ENCODE peak calls at places on chromosome 16, in four cellular contexts. W is fibroblast of pulmonary artery, P is dorsolateral prefrontal cortex, K is uterus. G is an unnamed sample.

GRCh38 chr16:56606071-56606687 is 2.2 kb upstream of the MT2A start:
- DNase-seq in W (peak), P (no peak), K (peak), G (no peak)

GRCh38 chr16:70476272-70477020 is 22.1 kb downstream of the FCSK start:
- DNase-seq in W (peak), P (no peak), K (no peak), G (peak)

GRCh38 chr16:88914750-88915368 is 48.4 kb upstream of the PABPN1L start:
- DNase-seq in W (peak), P (no peak), K (no peak), G (no peak)

GRCh38 chr16:69644790-69645189 is 79.0 kb downstream of the NFAT5 start:
- DNase-seq in W (no peak), P (no peak), K (no peak), G (no peak)

GRCh38 chr16:53135329-53135728 is 80.5 kb downstream of the CHD9 start:
- DNase-seq in W (no peak), P (no peak), K (no peak), G (no peak)

GRCh38 chr16:80804451-80805383 is at the start of gene CDYL2:
- DNase-seq in W (peak), P (no peak), K (no peak), G (no peak)

GRCh38 chr16:10964891-10965326 is 20.5 kb downstream of the CLEC16A start:
- DNase-seq in W (no peak), P (no peak), K (no peak), G (no peak)

GRCh38 chr16:84652565-84652964 is 4.3 kb downstream of the KLHL36 start:
- DNase-seq in W (no peak), P (no peak), K (no peak), G (no peak)

GRCh38 chr16:48681520-48681919 is 71.5 kb upstream of the N4BP1 start:
- DNase-seq in W (no peak), P (no peak), K (no peak), G (no peak)

GRCh38 chr16:61148930-61149329 is 887.3 kb downstream of the CDH8 start:
- DNase-seq in W (no peak), P (no peak), K (no peak), G (no peak)

GRCh38 chr16:54073356-54073755 is 213.2 kb downstream of the IRX3 start:
- DNase-seq in W (no peak), P (no peak), K (no peak), G (no peak)

GRCh38 chr16:29667755-29668154 is 4.7 kb downstream of the SPN start:
- DNase-seq in W (no peak), P (no peak), K (no peak), G (no peak)

GRCh38 chr16:57070424-57070823 is 22.0 kb upstream of the CPNE2 start:
- DNase-seq in W (no peak), P (no peak), K (no peak), G (no peak)

GRCh38 chr16:72846594-72846993 is 201.3 kb downstream of the ZFHX3 start:
- DNase-seq in W (no peak), P (no peak), K (no peak), G (no peak)

GRCh38 chr16:87845807-87846619 is 23.3 kb downstream of the SLC7A5 start:
- DNase-seq in W (no peak), P (no peak), K (no peak), G (no peak)

GRCh38 chr16:57089406-57089805 is 3.0 kb upstream of the CPNE2 start:
- DNase-seq in W (no peak), P (no peak), K (no peak), G (no peak)

DNA sequence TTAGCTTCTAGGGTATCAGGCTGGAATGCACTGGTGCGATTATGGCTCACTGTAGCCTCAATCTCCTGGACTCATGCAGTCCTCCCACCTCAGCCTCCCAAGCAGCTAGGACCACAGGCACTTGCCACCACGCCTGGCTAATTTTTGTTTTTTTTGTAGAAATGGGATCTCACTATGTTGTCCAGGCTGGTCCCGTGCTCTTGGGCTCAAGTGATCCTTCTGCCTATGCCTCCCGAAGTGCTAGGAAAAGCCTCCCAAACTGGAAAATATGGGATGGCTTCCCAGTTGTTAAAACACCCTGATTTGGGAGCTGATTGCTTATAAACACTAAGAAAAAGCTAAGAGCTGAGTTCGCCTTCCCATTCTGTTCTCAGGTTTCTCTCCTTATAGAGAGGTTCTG is 6.6 kb upstream of the ZNF263 start:
- DNase-seq in W (no peak), P (no peak), K (no peak), G (no peak)
- TF ChIP-seq CTCF in W (no peak), P (no peak), K (no peak), G (no peak)

GRCh38 chr16:81848306-81848853 is 69.3 kb downstream of the PLCG2 start:
- DNase-seq in W (no peak), P (no peak), K (no peak), G (no peak)
- H3K4me3 ChIP-seq in W (no peak), P (no peak), K (no peak), G (no peak)

DNA sequence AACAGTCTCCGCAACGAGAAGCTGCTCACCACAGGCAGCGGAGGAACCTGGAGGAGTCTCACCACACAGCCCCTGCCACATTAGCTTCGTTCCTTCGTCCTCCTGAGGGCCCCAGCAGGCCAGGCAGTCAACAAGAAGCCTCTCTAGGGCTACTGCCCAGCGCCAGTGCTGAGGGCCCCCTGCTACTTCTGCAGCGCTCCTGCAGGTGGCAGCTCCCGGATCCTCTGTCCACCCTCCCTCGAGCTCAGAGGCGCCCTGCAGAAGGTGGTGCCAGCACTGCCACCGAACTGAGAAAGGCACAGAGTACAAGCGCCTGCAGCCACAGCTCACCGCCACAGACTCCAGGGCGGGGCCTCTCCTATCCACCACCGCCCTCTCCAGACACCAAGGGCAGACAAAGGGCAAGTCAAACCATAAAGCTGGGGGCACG is 27.3 kb downstream of the KDM8 start:
- DNase-seq in W (no peak), P (peak), K (no peak), G (no peak)
- TF ChIP-seq CTCF in W (no peak), P (no peak), K (no peak), G (no peak)

GRCh38 chr16:86517652-86518258 is 7.4 kb downstream of the FOXF1 start:
- DNase-seq in W (peak), P (peak), K (peak), G (no peak)

GRCh38 chr16:86516618-86517003 is 6.3 kb downstream of the FOXF1 start:
- DNase-seq in W (no peak), P (no peak), K (no peak), G (no peak)

GRCh38 chr16:86515420-86515779 is 5.1 kb downstream of the FOXF1 start:
- DNase-seq in W (no peak), P (no peak), K (no peak), G (no peak)

GRCh38 chr16:86515780-86516617 is 5.7 kb downstream of the FOXF1 start:
- DNase-seq in W (peak), P (no peak), K (no peak), G (no peak)

GRCh38 chr16:86517033-86517432 is 6.7 kb downstream of the FOXF1 start:
- DNase-seq in W (no peak), P (no peak), K (no peak), G (no peak)
- H3K4me3 ChIP-seq in W (no peak), P (no peak), K (no peak), G (no peak)

GRCh38 chr16:1038932-1039331 is 33.6 kb upstream of the SSTR5 start:
- DNase-seq in W (no peak), P (no peak), K (no peak), G (no peak)

GRCh38 chr16:1042076-1042744 is 30.3 kb upstream of the SSTR5 start:
- DNase-seq in W (no peak), P (no peak), K (no peak), G (no peak)

GRCh38 chr16:1039762-1040161 is 32.8 kb upstream of the SSTR5 start:
- DNase-seq in W (no peak), P (no peak), K (no peak), G (no peak)

GRCh38 chr16:1037934-1038257 is 34.7 kb upstream of the SSTR5 start:
- DNase-seq in W (no peak), P (no peak), K (no peak), G (no peak)

GRCh38 chr16:1040346-1040745 is 32.2 kb upstream of the SSTR5 start:
- DNase-seq in W (no peak), P (no peak), K (no peak), G (no peak)
- TF ChIP-seq CTCF in W (no peak), P (no peak), K (no peak), G (no peak)

DNA sequence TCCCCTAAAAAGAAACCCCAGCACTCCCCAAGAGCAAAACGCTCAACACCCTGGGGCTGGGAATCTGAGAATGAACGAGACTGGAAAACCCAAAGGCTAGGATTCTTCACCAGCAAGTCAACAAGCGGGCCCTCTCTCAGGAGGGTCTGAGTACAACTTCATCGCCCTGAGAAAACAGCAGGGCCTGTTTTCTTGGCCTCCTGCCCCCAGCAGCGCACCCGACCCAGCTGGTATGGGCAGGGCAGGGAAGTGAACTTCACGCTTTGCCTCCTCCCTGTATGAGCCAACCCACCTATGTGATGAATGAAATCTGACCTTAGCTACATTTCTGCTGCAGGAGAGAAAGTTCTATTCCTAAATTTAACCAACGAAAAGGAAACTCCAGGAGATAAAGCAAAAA is 11.1 kb downstream of the NUDT16L1 start:
- DNase-seq in W (no peak), P (no peak), K (no peak), G (no peak)
- H3K4me3 ChIP-seq in W (no peak), P (no peak), K (no peak), G (no peak)

GRCh38 chr16:68094614-68094934 is 9.4 kb downstream of the NFATC3 start:
- DNase-seq in W (no peak), P (no peak), K (no peak), G (no peak)
- TF ChIP-seq CTCF in W (no peak), P (no peak), K (no peak), G (no peak)

DNA sequence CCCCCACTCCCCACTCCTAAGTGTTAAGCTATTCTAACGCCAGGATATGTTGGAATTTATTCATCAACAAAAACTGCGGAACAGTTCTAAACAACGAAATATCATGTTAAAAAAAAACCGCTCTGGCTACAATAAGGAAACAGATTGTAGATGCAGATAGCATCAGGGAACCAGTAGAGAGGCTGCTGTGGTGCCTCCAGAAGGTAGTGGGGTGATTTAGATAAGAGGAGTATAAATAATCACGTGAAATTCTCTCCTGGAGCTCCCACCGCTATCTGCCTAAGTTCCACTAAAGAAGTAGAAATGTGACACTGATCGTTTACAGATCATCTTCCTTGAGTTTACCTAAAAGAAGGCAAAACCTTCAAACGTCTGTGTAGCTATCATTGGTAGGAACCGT is 8.0 kb downstream of the AHSP start:
- DNase-seq in W (no peak), P (no peak), K (no peak), G (no peak)
- H3K4me3 ChIP-seq in W (no peak), P (no peak), K (no peak), G (no peak)

GRCh38 chr16:23015580-23015979 is 133.7 kb downstream of the USP31 start:
- DNase-seq in W (no peak), P (no peak), K (no peak), G (no peak)

GRCh38 chr16:23014592-23014991 is 134.7 kb downstream of the USP31 start:
- DNase-seq in W (no peak), P (no peak), K (no peak), G (no peak)

GRCh38 chr16:23016372-23016771 is 132.9 kb downstream of the USP31 start:
- DNase-seq in W (no peak), P (no peak), K (no peak), G (no peak)

GRCh38 chr16:23009075-23009474 is 140.2 kb downstream of the USP31 start:
- DNase-seq in W (no peak), P (no peak), K (no peak), G (no peak)

DNA sequence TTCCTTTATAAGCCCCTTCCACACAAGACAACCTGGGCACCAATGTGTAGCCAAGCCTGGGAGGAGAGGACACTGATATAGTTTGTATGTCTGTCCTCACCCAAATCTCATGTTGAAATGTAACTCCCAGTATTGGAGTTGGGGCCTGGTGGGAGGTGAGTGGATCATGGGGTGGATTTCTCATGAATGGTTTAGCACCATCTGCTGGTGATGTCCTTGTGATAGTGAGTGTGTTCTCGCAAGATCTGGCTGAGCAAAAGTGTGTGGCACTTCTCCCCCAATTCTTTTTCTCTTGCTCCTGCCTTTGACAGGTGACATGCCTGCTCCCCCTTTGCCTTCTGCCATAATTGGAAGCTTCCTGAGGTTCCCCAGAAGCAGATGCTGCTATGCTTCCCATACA is 135.8 kb downstream of the USP31 start:
- DNase-seq in W (peak), P (no peak), K (no peak), G (no peak)
- TF ChIP-seq CTCF in W (peak), P (peak), K (no peak), G (peak)

G was measured in epithelial cell of proximal tubule.